ENCODE peak calls at places on chromosomes 2 and 18, in nine cellular contexts. C, U, Y, K, G, I, Q, N and W are unnamed samples.

GRCh38 chr2:39523308-39524044 is 86.4 kb upstream of the MAP4K3 start:
- DNase-seq in K (peak; percentile 92), I (peak; percentile 93), G (peak; percentile 71), U (no peak), Q (no peak), Y (no peak), N (peak; percentile 67), C (peak; percentile 95), W (peak; percentile 78)

GRCh38 chr2:222423632-222424280 is 587 bp upstream of the SGPP2 start:
- DNase-seq in Y (no peak), Q (peak; percentile 56), G (no peak), I (no peak), K (no peak), C (no peak), U (peak; percentile 67), N (no peak), W (no peak)

GRCh38 chr2:7557376-7557775 is 640.2 kb downstream of the RNF144A start:
- DNase-seq in K (peak; percentile 5), C (no peak), N (no peak), Y (no peak), G (no peak), U (no peak), Q (no peak), I (no peak), W (no peak)

GRCh38 chr18:34710430-34711386 is 610 bp downstream of the DTNA start:
- DNase-seq in C (peak; percentile 74), N (no peak), Y (no peak), I (peak; percentile 66), G (no peak), K (peak; percentile 89), Q (no peak), U (no peak), W (peak; percentile 82)

GRCh38 chr18:80189197-80189865 is 58.0 kb downstream of the PARD6G start:
- DNase-seq in K (no peak), U (no peak), Y (no peak), G (no peak), C (no peak), Q (no peak), N (no peak), I (no peak), W (no peak)

GRCh38 chr2:222448806-222449205 is 24.5 kb downstream of the SGPP2 start:
- DNase-seq in N (peak; percentile 51), Q (peak; percentile 41), G (no peak), I (peak; percentile 44), U (no peak), C (peak; percentile 69), K (peak; percentile 96), Y (no peak), W (peak; percentile 70)

GRCh38 chr18:33706391-33706790 is 128.4 kb downstream of the ASXL3 start:
- DNase-seq in K (no peak), Q (no peak), C (no peak), I (peak; percentile 11), Y (no peak), U (no peak), N (no peak), G (no peak), W (no peak)

GRCh38 chr2:88450186-88450585 is 2.3 kb downstream of the FOXI3 start:
- DNase-seq in C (no peak), U (no peak), G (no peak), Y (no peak), N (no peak), Q (no peak), K (no peak), I (no peak), W (no peak)

DNA sequence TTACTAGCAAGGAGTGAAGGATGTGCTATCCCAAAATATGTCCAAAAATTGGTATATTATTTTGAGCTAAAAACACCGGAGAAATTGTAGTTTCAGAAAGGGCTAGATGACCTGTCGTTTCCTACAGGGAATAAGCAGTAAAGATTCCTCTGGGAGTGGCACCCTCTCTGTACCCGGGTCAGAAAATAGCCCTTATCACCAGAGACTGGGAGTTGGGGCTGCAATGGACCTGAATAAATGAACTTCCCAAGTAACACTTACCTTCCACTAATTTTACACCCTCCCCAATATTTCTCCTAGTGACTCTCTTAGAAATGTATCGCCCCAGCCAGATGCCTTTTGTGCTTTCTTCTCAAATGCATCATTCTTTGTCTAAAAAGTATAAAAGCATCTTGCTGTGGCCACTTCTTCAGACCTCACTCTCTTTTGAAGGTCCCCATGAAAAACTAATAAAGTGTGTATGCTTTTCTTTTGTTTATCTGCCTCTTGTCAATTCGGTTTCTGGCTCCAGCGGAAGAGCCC is 734 bp upstream of the RMC1 start:
- DNase-seq in C (no peak), Y (no peak), N (no peak), K (no peak), I (no peak), G (no peak), U (no peak), Q (no peak), W (no peak)
- TF ChIP-seq CTCF in C (no peak), Y (no peak), N (no peak), K (no peak), I (no peak), G (peak; percentile 16), U (no peak), Q (no peak), W (no peak)

GRCh38 chr2:43427032-43427424 is 168.8 kb downstream of the THADA start:
- DNase-seq in U (no peak), I (no peak), G (peak; percentile 20), N (no peak), K (no peak), C (no peak), Q (no peak), Y (no peak), W (no peak)

GRCh38 chr2:43425659-43426058 is 170.2 kb downstream of the THADA start:
- DNase-seq in Q (no peak), U (no peak), G (no peak), K (no peak), Y (no peak), C (no peak), N (no peak), I (no peak), W (no peak)

GRCh38 chr2:43423941-43424261 is 171.9 kb downstream of the THADA start:
- DNase-seq in N (no peak), U (no peak), Y (no peak), C (no peak), G (no peak), Q (no peak), K (no peak), I (no peak), W (no peak)

GRCh38 chr2:43424262-43425207 is 171.3 kb downstream of the THADA start:
- DNase-seq in N (no peak), K (peak; percentile 80), U (no peak), C (no peak), I (no peak), Y (no peak), Q (no peak), G (no peak), W (no peak)

DNA sequence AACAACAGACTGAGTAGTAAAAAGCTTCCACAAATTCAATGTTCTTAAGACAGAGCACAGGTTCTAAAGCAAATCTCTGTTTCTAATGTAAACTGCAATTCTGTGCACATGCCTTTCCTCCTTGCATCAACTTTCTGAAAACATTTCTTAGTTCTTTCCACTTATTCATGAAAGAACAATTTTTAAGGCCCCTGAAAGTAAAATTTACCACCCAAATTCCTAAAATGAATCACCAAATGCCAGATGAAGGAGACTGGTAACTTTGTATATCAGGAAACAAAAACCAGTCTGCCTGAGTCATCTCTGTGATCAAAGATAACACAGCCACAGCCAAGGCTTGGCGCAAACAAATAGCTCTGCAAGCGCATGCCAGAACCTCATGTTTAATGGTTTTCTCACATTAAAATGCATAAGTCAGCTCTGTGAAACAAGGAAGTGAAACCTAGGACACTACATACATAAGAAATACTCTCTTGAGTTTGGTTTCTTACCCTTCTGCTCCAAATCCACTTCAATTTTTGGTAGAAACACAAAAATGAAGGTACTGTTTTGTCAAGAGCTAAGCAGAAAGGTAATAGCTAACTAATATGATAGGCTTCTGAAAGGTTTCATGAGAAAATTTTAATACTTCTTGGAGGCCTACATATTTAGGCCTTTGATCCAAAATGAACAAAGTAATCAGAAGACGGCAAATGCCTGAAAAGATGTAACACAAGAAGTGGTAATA is 169.4 kb downstream of the THADA start:
- DNase-seq in N (peak; percentile 87), K (peak; percentile 98), G (peak; percentile 88), Y (no peak), Q (peak; percentile 73), I (peak; percentile 98), C (peak; percentile 96), U (peak; percentile 96), W (peak; percentile 95)
- H3K4me3 ChIP-seq in N (no peak overlapping the region), K (no peak overlapping the region), G (no peak overlapping the region), Y (no peak overlapping the region), Q (no peak overlapping the region), I (no peak overlapping the region), C (no peak overlapping the region), U (no peak overlapping the region), W (no peak overlapping the region)

GRCh38 chr2:120180066-120180465 is 43.1 kb downstream of the TMEM185B start:
- DNase-seq in I (no peak), Q (no peak), U (no peak), K (no peak), G (no peak), N (no peak), C (no peak), Y (no peak), W (no peak)

GRCh38 chr2:120177973-120178372 is 45.2 kb downstream of the TMEM185B start:
- DNase-seq in Q (no peak), Y (peak; percentile 34), U (no peak), C (no peak), G (no peak), K (no peak), N (no peak), I (no peak), W (no peak)

GRCh38 chr2:120176526-120176925 is 46.7 kb downstream of the TMEM185B start:
- DNase-seq in Q (no peak), C (no peak), U (no peak), K (no peak), G (no peak), Y (no peak), I (no peak), N (no peak), W (no peak)

GRCh38 chr2:120175000-120175581 is 48.1 kb downstream of the TMEM185B start:
- DNase-seq in I (peak; percentile 79), N (peak; percentile 48), U (peak; percentile 18), C (peak; percentile 85), Y (peak; percentile 73), Q (no peak), K (peak; percentile 65), G (peak; percentile 26), W (peak; percentile 48)

DNA sequence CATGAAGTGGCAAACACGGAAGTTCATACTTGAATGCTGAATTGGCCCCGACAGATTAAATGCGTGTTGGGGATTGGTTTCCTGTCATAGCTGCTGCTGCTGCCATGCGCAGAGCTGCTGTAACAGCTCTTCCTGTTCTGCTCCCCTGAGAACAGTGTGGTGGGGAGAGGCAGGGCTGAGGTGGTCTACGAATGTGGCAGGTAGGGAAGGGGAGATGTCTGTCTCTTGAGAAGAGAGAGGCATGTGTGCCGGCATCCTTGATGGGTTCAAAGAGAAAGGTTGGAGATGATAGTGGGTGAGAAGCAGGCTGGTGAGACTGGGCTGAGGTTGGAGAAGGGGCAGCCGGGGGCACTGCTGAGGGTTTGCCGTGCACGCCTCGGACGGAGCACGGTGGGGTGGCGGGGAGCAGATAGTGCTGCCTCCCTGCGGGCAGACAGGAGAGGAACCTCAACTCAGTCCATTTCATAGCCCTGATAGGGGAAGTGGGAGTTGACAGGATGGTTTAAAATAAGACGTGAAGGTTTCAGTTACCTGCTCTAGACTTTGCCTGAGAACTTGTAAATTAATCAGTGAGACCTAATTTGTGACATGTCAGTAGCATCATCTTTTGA is 46.1 kb downstream of the TMEM185B start:
- DNase-seq in K (no peak), Y (peak; percentile 10), U (peak; percentile 91), I (no peak), N (no peak), C (peak; percentile 12), Q (peak; percentile 57), G (no peak), W (no peak)
- TF ChIP-seq CTCF in K (no peak), Y (no peak), U (peak; percentile 76), I (no peak), N (peak; percentile 17), C (peak; percentile 1), Q (peak; percentile 41), G (no peak), W (no peak)

GRCh38 chr2:158131483-158131912 is 29.8 kb downstream of the UPP2 start:
- DNase-seq in I (no peak), G (no peak), N (no peak), C (no peak), Q (no peak), Y (no peak), U (no peak), K (no peak), W (no peak)
- H3K4me3 ChIP-seq in I (no peak overlapping the region), G (no peak overlapping the region), N (no peak overlapping the region), C (no peak overlapping the region), Q (no peak overlapping the region), Y (no peak overlapping the region), U (no peak overlapping the region), K (no peak overlapping the region), W (no peak overlapping the region)